ENCODE peak calls at places on chromosomes 3 and 15, in four cellular contexts. L is uterus, T is tibial nerve, N is neural progenitor cell. X is an unnamed sample. For H3K27me3 and H3K9me3, the result is how much of the 10 kb centered on the place peaks cover.

GRCh38 chr3:170752571-170753155 is 117.3 kb downstream of the RPL22L1 start:
- DNase-seq in L (no peak), T (no peak), N (no peak), X (no peak)

GRCh38 chr3:127167315-127168043 is 25.5 kb upstream of the PRR23E start:
- DNase-seq in L (no peak), T (no peak), N (no peak), X (no peak)

GRCh38 chr3:64508140-64508539 is 179.7 kb downstream of the ADAMTS9 start:
- DNase-seq in L (no peak), T (no peak), N (no peak), X (no peak)

GRCh38 chr15:43880406-43881184 is 53.8 kb downstream of the WDR76 start:
- DNase-seq in L (no peak), T (no peak), N (peak), X (no peak)

GRCh38 chr15:55981596-55982249 is 11.7 kb downstream of the NEDD4 start:
- DNase-seq in L (no peak), T (no peak), N (no peak), X (no peak)

GRCh38 chr15:95826831-95827230 is 503.7 kb upstream of the NR2F2 start:
- DNase-seq in L (no peak), T (no peak), N (no peak), X (no peak)

GRCh38 chr3:37114251-37115145 is 59.9 kb downstream of the LRRFIP2 start:
- DNase-seq in L (no peak), T (no peak), N (no peak), X (no peak)

GRCh38 chr15:37019479-37020433 is 80.6 kb downstream of the MEIS2 start:
- DNase-seq in L (no peak), T (no peak), N (no peak), X (peak)

GRCh38 chr15:63628123-63628822 is 31.1 kb downstream of the FBXL22 start:
- DNase-seq in L (no peak), T (no peak), N (no peak), X (no peak)

GRCh38 chr3:147343926-147344325 is 62.4 kb downstream of the ZIC4 start:
- DNase-seq in L (no peak), T (no peak), N (no peak), X (no peak)

GRCh38 chr15:83292317-83292716 is 7.9 kb upstream of the BNC1 start:
- DNase-seq in L (no peak), T (no peak), N (no peak), X (no peak)

GRCh38 chr3:43024183-43024865 is 45.2 kb downstream of the GASK1A start:
- DNase-seq in L (no peak), T (no peak), N (no peak), X (no peak)

GRCh38 chr15:91885714-91886265 is 32.3 kb downstream of the SLCO3A1 start:
- DNase-seq in L (no peak), T (no peak), N (peak), X (no peak)

GRCh38 chr3:187736418-187736871 is 8.8 kb downstream of the BCL6 start:
- DNase-seq in L (no peak), T (peak), N (no peak), X (peak)

GRCh38 chr15:80929689-80930088 is 59.9 kb downstream of the MESD start:
- DNase-seq in L (no peak), T (no peak), N (no peak), X (no peak)

GRCh38 chr3:195701042-195701910 is 19.5 kb upstream of the MUC20 start:
- DNase-seq in L (no peak), T (no peak), N (no peak), X (no peak)

GRCh38 chr3:122023335-122023734 is 1.3 kb upstream of the ILDR1 start:
- DNase-seq in L (no peak), T (no peak), N (no peak), X (no peak)

GRCh38 chr15:74784426-74784825 is 2.5 kb downstream of the CSK start:
- DNase-seq in L (no peak), T (no peak), N (no peak), X (no peak)

GRCh38 chr3:133466531-133467386 is 66.9 kb downstream of the BFSP2 start:
- DNase-seq in L (no peak), T (no peak), N (no peak), X (no peak)

GRCh38 chr3:30934208-30934550 is 39.7 kb upstream of the GADL1 start:
- DNase-seq in L (no peak), T (no peak), N (peak), X (peak)

GRCh38 chr3:121167374-121168139 is 259.6 kb downstream of the STXBP5L start:
- DNase-seq in L (no peak), T (no peak), N (no peak), X (no peak)

GRCh38 chr15:67766963-67767362 is 58.3 kb upstream of the SKOR1 start:
- DNase-seq in L (no peak), T (no peak), N (no peak), X (no peak)

GRCh38 chr3:107999215-107999775 is 91.5 kb downstream of the CD47 start:
- DNase-seq in L (no peak), T (no peak), N (peak), X (peak)

GRCh38 chr3:61985020-61985419 is 388.3 kb downstream of the FEZF2 start:
- DNase-seq in L (no peak), T (no peak), N (no peak), X (peak)

GRCh38 chr3:126434264-126434590 is 39.5 kb downstream of the CFAP100 start:
- DNase-seq in L (no peak), T (no peak), N (no peak), X (no peak)

GRCh38 chr3:137998643-137999042 is 11.3 kb upstream of the CLDN18 start:
- DNase-seq in L (no peak), T (no peak), N (no peak), X (no peak)

GRCh38 chr3:38265604-38266307 is at the start of gene SLC22A13:
- DNase-seq in L (no peak), T (no peak), N (no peak), X (no peak)

GRCh38 chr3:30091611-30092135 is 514.7 kb upstream of the TGFBR2 start:
- DNase-seq in L (no peak), T (no peak), N (no peak), X (no peak)

DNA sequence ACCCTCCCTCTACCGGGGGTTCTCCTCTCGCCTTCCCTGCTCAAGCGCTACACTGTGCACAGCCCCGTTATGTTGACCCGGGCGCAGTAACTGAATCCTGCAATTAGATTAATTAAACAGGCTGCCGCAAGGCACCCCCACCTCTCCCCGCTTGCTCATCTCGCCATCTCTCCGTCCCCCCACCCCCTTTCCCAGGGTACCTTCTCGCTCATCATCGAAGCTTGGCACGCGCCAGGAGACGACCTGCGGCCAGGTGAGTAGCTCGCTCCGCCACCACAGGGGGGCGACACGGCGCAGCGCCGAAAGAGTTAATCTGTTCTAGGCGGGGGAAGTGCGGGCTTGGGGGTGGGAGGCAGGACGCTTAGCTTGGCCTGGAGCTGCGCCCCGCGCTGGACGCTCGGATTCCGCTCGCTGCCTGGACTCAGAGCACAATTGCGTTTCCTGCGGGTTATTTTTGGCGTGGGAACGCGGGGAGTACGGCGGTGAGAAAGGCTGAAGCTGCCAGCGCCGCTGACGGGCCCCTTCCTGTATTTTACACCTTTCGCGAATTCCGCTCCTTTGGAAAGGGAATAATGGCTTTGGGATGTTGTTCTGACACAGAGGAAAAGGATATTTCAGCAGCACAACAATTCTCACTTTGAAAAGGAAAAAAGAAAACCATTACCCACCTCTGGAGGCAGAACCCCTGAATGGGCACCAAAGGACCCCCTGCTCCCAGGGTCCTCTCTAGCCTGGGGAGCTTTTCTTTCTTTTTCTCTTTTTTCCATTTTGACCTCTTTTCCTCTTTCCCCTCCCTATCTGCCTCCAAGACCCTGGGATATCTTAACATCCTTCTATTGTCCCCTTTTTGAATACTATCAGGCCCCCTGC is 1.5 kb downstream of the DLL4 start:
- DNase-seq in L (peak), T (no peak), N (peak), X (no peak)
- H3K27me3 ChIP-seq in L (under half), T (half or more), N (half or more), X (under half)

GRCh38 chr3:46495901-46496456 is 1.8 kb upstream of the RTP3 start:
- DNase-seq in L (no peak), T (no peak), N (no peak), X (peak)

GRCh38 chr3:46498916-46499519 is 1.2 kb downstream of the RTP3 start:
- DNase-seq in L (no peak), T (no peak), N (no peak), X (no peak)

GRCh38 chr3:46496745-46497555 is 826 bp upstream of the RTP3 start:
- DNase-seq in L (no peak), T (no peak), N (peak), X (no peak)

GRCh38 chr3:46500631-46501377 is 3.0 kb downstream of the RTP3 start:
- DNase-seq in L (no peak), T (no peak), N (no peak), X (no peak)

DNA sequence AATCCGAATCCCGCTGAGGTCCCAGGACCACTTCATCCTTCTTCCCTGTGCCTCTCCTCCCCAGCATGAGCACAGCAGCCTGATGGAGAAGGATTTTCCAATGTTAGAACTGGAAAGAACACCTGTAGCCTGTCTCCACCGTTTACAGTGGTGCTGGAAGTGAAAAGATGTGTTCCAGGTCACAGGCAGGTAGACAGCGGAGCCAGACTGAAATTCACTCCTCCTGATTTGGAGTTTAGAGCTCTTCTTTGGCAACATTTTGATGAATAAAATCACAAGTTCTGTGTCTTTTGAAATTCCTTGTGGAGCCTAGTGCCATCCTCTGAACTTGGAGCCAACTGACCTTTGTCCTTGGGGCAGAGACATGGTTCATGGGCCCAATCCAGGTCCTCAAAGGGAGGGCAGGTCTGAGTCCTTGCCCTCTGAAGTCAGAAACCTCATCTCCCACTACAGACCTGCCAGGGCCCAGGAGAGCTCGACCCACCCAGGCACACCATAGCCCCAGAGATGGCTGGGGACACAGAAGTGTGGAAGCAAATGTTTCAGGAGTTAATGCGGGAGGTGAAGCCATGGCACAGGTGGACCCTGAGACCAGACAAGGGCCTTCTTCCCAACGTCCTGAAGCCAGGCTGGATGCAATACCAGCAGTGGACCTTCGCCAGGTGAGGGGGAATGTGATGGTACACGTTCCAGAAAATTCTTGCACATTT is at the start of gene RTP3:
- DNase-seq in L (no peak), T (no peak), N (no peak), X (no peak)
- H3K4me3 ChIP-seq in L (no peak), T (no peak), N (no peak), X (no peak)

GRCh38 chr15:70337292-70338186 is 239.8 kb upstream of the TLE3 start:
- DNase-seq in L (no peak), T (no peak), N (no peak), X (no peak)
- H3K9me3 ChIP-seq in L (under half), T (under half), N (under half), X (under half)

GRCh38 chr3:149618151-149619123 is 39.4 kb downstream of the WWTR1 start:
- DNase-seq in L (peak), T (no peak), N (no peak), X (peak)

GRCh38 chr3:149615731-149616221 is 42.0 kb downstream of the WWTR1 start:
- DNase-seq in L (no peak), T (no peak), N (no peak), X (no peak)

GRCh38 chr3:149621218-149622005 is 36.4 kb downstream of the WWTR1 start:
- DNase-seq in L (no peak), T (no peak), N (no peak), X (peak)

GRCh38 chr3:149623819-149624218 is 34.0 kb downstream of the WWTR1 start:
- DNase-seq in L (no peak), T (no peak), N (no peak), X (no peak)

DNA sequence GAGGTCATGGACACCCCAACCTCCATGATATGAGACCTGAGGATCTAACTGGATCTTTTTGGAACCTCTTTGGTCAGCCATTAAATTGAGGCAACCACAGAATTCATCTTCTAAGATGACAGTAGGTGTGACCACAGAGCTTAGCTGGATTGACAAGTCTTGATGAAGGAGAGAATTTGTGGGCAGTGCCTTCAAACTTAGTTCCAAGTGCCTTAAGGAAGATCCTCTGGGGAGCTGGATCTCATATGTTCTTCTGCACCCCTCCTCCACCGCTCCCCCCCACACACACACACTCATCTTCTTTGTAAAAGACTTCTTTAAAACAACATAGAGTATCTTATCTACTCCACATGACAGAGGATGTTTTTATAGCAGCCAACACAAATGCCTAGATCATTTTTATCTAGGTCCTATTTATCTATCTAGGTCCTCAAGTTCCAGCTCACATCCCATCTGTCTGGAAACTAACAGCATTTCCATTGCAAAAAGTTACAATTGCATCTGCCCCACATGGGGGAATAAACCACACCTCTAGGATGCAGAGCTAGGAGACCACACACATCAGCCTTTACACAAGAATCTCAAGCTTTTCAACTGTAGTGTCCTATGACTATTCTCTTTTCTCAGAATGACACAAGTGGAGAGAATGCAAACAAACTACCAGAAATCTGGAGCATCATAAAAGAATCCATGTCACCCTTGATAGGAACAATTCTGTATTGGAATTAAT is 37.4 kb downstream of the WWTR1 start:
- DNase-seq in L (no peak), T (no peak), N (no peak), X (no peak)
- H3K27me3 ChIP-seq in L (under half), T (under half), N (under half), X (under half)

X was measured in MG63.